ENCODE peak calls at places on chromosomes 6 and 20, in five cellular contexts. One of them, this sample, is unnamed.

GRCh38 chr6:115078555-115078954 is 735.7 kb upstream of the HS3ST5 start:
- DNase-seq in activated CD4-positive, alpha-beta T cell treated with anti-CD3 and anti-CD28 coated beads, Interleukin-2, amount 50 U/mL, for 48 hours: no peak
- DNase-seq in T follicular helper cell: no peak
- DNase-seq in lower lobe of right lung: no peak
- DNase-seq in esophagus muscularis mucosa: no peak
- DNase-seq in this sample: no peak

GRCh38 chr6:124984668-124985338 is 22.6 kb downstream of the RNF217 start:
- DNase-seq in T follicular helper cell: no peak
- DNase-seq in lower lobe of right lung: no peak
- DNase-seq in esophagus muscularis mucosa: no peak
- DNase-seq in activated CD4-positive, alpha-beta T cell treated with anti-CD3 and anti-CD28 coated beads, Interleukin-2, amount 50 U/mL, for 48 hours: no peak
- DNase-seq in this sample: no peak

GRCh38 chr20:50510706-50511401 is 671 bp downstream of the PTPN1 start:
- DNase-seq in esophagus muscularis mucosa: no peak
- DNase-seq in T follicular helper cell: no peak
- DNase-seq in lower lobe of right lung: peak; percentile 51
- DNase-seq in activated CD4-positive, alpha-beta T cell treated with anti-CD3 and anti-CD28 coated beads, Interleukin-2, amount 50 U/mL, for 48 hours: peak; percentile 27
- DNase-seq in this sample: no peak

GRCh38 chr6:6218246-6219085 is 102.0 kb downstream of the F13A1 start:
- DNase-seq in esophagus muscularis mucosa: no peak
- DNase-seq in T follicular helper cell: no peak
- DNase-seq in lower lobe of right lung: no peak
- DNase-seq in activated CD4-positive, alpha-beta T cell treated with anti-CD3 and anti-CD28 coated beads, Interleukin-2, amount 50 U/mL, for 48 hours: no peak
- DNase-seq in this sample: no peak

GRCh38 chr20:10673176-10673830 is 496 bp downstream of the JAG1 start:
- DNase-seq in activated CD4-positive, alpha-beta T cell treated with anti-CD3 and anti-CD28 coated beads, Interleukin-2, amount 50 U/mL, for 48 hours: peak; percentile 25
- DNase-seq in lower lobe of right lung: peak; percentile 59
- DNase-seq in T follicular helper cell: no peak
- DNase-seq in esophagus muscularis mucosa: no peak
- DNase-seq in this sample: no peak

GRCh38 chr6:112485813-112486212 is 138.7 kb downstream of the RFPL4B start:
- DNase-seq in esophagus muscularis mucosa: no peak
- DNase-seq in lower lobe of right lung: no peak
- DNase-seq in T follicular helper cell: no peak
- DNase-seq in activated CD4-positive, alpha-beta T cell treated with anti-CD3 and anti-CD28 coated beads, Interleukin-2, amount 50 U/mL, for 48 hours: no peak
- DNase-seq in this sample: no peak

GRCh38 chr6:28207244-28208179 is 17.6 kb upstream of the ZSCAN9 start:
- DNase-seq in T follicular helper cell: no peak
- DNase-seq in activated CD4-positive, alpha-beta T cell treated with anti-CD3 and anti-CD28 coated beads, Interleukin-2, amount 50 U/mL, for 48 hours: peak; percentile 27
- DNase-seq in esophagus muscularis mucosa: no peak
- DNase-seq in lower lobe of right lung: no peak
- DNase-seq in this sample: no peak

GRCh38 chr6:114007451-114007953 is 36.6 kb upstream of the HDAC2 start:
- DNase-seq in T follicular helper cell: peak; percentile 3
- DNase-seq in esophagus muscularis mucosa: no peak
- DNase-seq in lower lobe of right lung: no peak
- DNase-seq in activated CD4-positive, alpha-beta T cell treated with anti-CD3 and anti-CD28 coated beads, Interleukin-2, amount 50 U/mL, for 48 hours: no peak
- DNase-seq in this sample: peak; percentile 22

This sample was measured in naive thymus-derived CD8-positive, alpha-beta T cell.